ENCODE peak calls at places on chromosomes 7 and 10, in nine cellular contexts. P is retinal pigment epithelial cell, B is esophagus squamous epithelium, H is uterus, Y is heart left ventricle, C is HepG2, Z is endothelial cell of umbilical vein, T is A549, V is astrocyte of the cerebellum. D is an unnamed sample.

GRCh38 chr10:34297551-34298370 is 517.3 kb downstream of the PARD3 start:
- DNase-seq in H (no peak), P (no peak), Z (no peak), C (peak; percentile 85), B (no peak), T (no peak), V (no peak), Y (no peak), D (no peak)

GRCh38 chr10:12484945-12485805 is 135.8 kb downstream of the CAMK1D start:
- DNase-seq in P (no peak), T (no peak), C (peak; percentile 13), H (no peak), Y (peak; percentile 49), B (no peak), Z (no peak), V (no peak), D (peak; percentile 77)

GRCh38 chr7:120538335-120538734 is 265.4 kb downstream of the KCND2 start:
- DNase-seq in C (no peak), P (no peak), B (no peak), V (no peak), Z (no peak), H (no peak), T (no peak), Y (no peak), D (no peak)

GRCh38 chr7:104921596-104921995 is 92.4 kb upstream of the KMT2E start:
- DNase-seq in T (no peak), C (no peak), P (no peak), Y (no peak), H (no peak), Z (no peak), V (no peak), B (no peak), D (no peak)

GRCh38 chr10:2925631-2926030 is 141.7 kb upstream of the PFKP start:
- DNase-seq in P (no peak), C (no peak), V (peak; percentile 39), B (no peak), Y (peak; percentile 39), H (peak; percentile 32), Z (peak; percentile 83), T (no peak), D (no peak)

GRCh38 chr7:1239455-1240295 is 7.0 kb downstream of the UNCX start:
- DNase-seq in Y (no peak), T (no peak), V (no peak), P (no peak), C (no peak), H (no peak), Z (no peak), B (no peak), D (no peak)

GRCh38 chr7:55080000-55080629 is 61.3 kb downstream of the EGFR start:
- DNase-seq in Y (no peak), V (no peak), P (no peak), H (no peak), T (no peak), Z (no peak), C (no peak), B (no peak), D (no peak)

GRCh38 chr10:95861401-95861800 is 46.4 kb upstream of the CC2D2B start:
- DNase-seq in B (no peak), Y (no peak), C (no peak), Z (no peak), T (no peak), V (peak; percentile 32), P (no peak), H (no peak), D (no peak)

GRCh38 chr10:78732381-78732780 is 336.4 kb upstream of the ZMIZ1 start:
- DNase-seq in B (no peak), Z (no peak), V (no peak), T (no peak), Y (no peak), H (no peak), C (no peak), P (no peak), D (no peak)

GRCh38 chr7:36002900-36003299 is 150.2 kb upstream of the EEPD1 start:
- DNase-seq in C (no peak), Z (no peak), P (no peak), V (no peak), Y (no peak), B (no peak), H (no peak), T (no peak), D (no peak)

GRCh38 chr10:44004913-44005787 is 356.5 kb upstream of the ZNF32 start:
- DNase-seq in Y (no peak), C (no peak), B (no peak), H (no peak), V (no peak), T (no peak), Z (no peak), P (no peak), D (no peak)

GRCh38 chr10:121865554-121865953 is 62.3 kb downstream of the ATE1 start:
- DNase-seq in Z (no peak), V (no peak), T (no peak), H (no peak), B (no peak), P (no peak), Y (no peak), C (no peak), D (no peak)

GRCh38 chr7:159047536-159047935 is 97.1 kb downstream of the VIPR2 start:
- DNase-seq in H (no peak), P (no peak), V (no peak), B (no peak), T (no peak), Y (no peak), Z (no peak), C (no peak), D (no peak)

GRCh38 chr10:60281792-60282353 is 107.8 kb downstream of the ANK3 start:
- DNase-seq in V (no peak), C (no peak), T (no peak), Y (no peak), H (no peak), B (no peak), P (no peak), Z (peak; percentile 9), D (no peak)

DNA sequence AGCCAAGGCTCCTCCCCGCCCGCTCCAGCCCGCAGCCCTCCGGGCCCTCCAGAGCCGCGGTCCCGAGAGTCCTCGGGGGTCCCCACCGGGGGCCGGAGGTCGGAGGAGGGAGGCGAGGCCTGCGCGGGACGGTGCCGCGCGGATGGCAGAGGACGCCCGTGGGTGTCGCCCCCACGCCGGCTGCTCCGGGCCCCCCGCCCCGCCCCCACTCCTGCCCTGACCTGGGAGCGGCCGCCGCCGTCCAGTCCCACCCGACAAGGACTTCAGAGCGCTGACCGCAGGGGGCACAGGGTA is 57.2 kb upstream of the DNAJB6 start:
- DNase-seq in C (no peak), P (no peak), T (no peak), B (no peak), Z (no peak), Y (no peak), V (no peak), H (no peak), D (no peak)
- H3K4me3 ChIP-seq in C (no peak overlapping the region), P (peak overlapping the region; percentile 37), T (no peak overlapping the region), B (peak overlapping the region; percentile 46), Z (peak overlapping the region; percentile 43), Y (peak overlapping the region; percentile 67), V (peak overlapping the region; percentile 30), H (peak overlapping the region; percentile 34), D (peak overlapping the region; percentile 61)

GRCh38 chr10:23694446-23694920 is 255.6 kb downstream of the OTUD1 start:
- DNase-seq in Z (no peak), H (no peak), Y (no peak), T (no peak), C (no peak), V (no peak), P (no peak), B (no peak), D (no peak)

GRCh38 chr10:23693895-23694294 is 255.0 kb downstream of the OTUD1 start:
- DNase-seq in T (no peak), V (no peak), P (no peak), Y (no peak), C (no peak), H (no peak), Z (no peak), B (no peak), D (no peak)

GRCh38 chr10:23695825-23696420 is 257.0 kb downstream of the OTUD1 start:
- DNase-seq in B (no peak), H (no peak), C (no peak), V (no peak), T (no peak), P (no peak), Z (no peak), Y (no peak), D (no peak)

GRCh38 chr10:23696476-23696875 is 257.6 kb downstream of the OTUD1 start:
- DNase-seq in Z (no peak), Y (no peak), B (no peak), T (no peak), V (no peak), H (no peak), P (no peak), C (no peak), D (no peak)

GRCh38 chr10:23694921-23695824 is 256.3 kb downstream of the OTUD1 start:
- DNase-seq in B (no peak), P (no peak), H (no peak), V (no peak), Y (no peak), T (no peak), C (no peak), Z (no peak), D (no peak)
- TF ChIP-seq CTCF in B (no peak), P (no peak), H (no peak), V (no peak), Y (no peak), T (no peak), C (no peak), Z (no peak), D (no peak)

GRCh38 chr10:116836087-116836486 is 13.2 kb upstream of the ENO4 start:
- DNase-seq in Y (no peak), B (no peak), C (no peak), Z (no peak), T (no peak), P (no peak), H (no peak), V (no peak), D (no peak)

GRCh38 chr10:116833986-116834760 is 15.1 kb upstream of the ENO4 start:
- DNase-seq in B (no peak), V (no peak), H (no peak), Z (no peak), T (no peak), P (no peak), Y (no peak), C (no peak), D (no peak)

GRCh38 chr10:116836902-116837513 is 12.3 kb upstream of the ENO4 start:
- DNase-seq in Y (no peak), P (no peak), C (no peak), T (no peak), B (no peak), V (no peak), Z (peak; percentile 44), H (no peak), D (no peak)

GRCh38 chr10:116838143-116838725 is 11.1 kb upstream of the ENO4 start:
- DNase-seq in T (no peak), P (no peak), H (no peak), C (peak; percentile 35), Z (no peak), B (no peak), V (no peak), Y (no peak), D (no peak)

GRCh38 chr10:116835658-116836057 is 13.6 kb upstream of the ENO4 start:
- DNase-seq in V (no peak), B (no peak), Z (no peak), Y (no peak), H (no peak), C (no peak), T (no peak), P (no peak), D (no peak)
- H3K4me3 ChIP-seq in V (no peak overlapping the region), B (no peak overlapping the region), Z (no peak overlapping the region), Y (no peak overlapping the region), H (no peak overlapping the region), C (no peak overlapping the region), T (no peak overlapping the region), P (no peak overlapping the region), D (no peak overlapping the region)

GRCh38 chr7:143504215-143504936 is 26.7 kb downstream of the TAS2R41 start:
- DNase-seq in P (no peak), T (no peak), V (no peak), Y (no peak), H (no peak), C (no peak), Z (no peak), B (no peak), D (no peak)
- TF ChIP-seq CTCF in P (no peak), T (no peak), V (no peak), Y (no peak), H (no peak), C (no peak), Z (no peak), B (no peak), D (no peak)